ENCODE peak calls at places on chromosomes 12 and 14, in five cellular contexts. One of them, this sample, is unnamed.

GRCh38 chr14:61234215-61234916 is 46.8 kb downstream of the TMEM30B start:
- DNase-seq in ovary: no peak
- DNase-seq in GM20000: no peak
- DNase-seq in psoas muscle: no peak
- DNase-seq in left ventricle myocardium inferior: no peak
- DNase-seq in this sample: no peak

GRCh38 chr12:29153231-29153630 is 4.2 kb downstream of the FAR2 start:
- DNase-seq in psoas muscle: no peak
- DNase-seq in GM20000: no peak
- DNase-seq in left ventricle myocardium inferior: no peak
- DNase-seq in ovary: no peak
- DNase-seq in this sample: no peak

GRCh38 chr14:60002819-60003492 is 83.0 kb downstream of the LRRC9 start:
- DNase-seq in GM20000: no peak
- DNase-seq in psoas muscle: peak
- DNase-seq in ovary: peak
- DNase-seq in left ventricle myocardium inferior: peak
- DNase-seq in this sample: no peak

GRCh38 chr12:132557969-132558856 is 52.2 kb downstream of the LRCOL1 start:
- DNase-seq in GM20000: no peak
- DNase-seq in left ventricle myocardium inferior: no peak
- DNase-seq in psoas muscle: no peak
- DNase-seq in ovary: no peak
- DNase-seq in this sample: peak

GRCh38 chr12:106982229-106982628 is 4.7 kb downstream of the MTERF2 start:
- DNase-seq in ovary: no peak
- DNase-seq in left ventricle myocardium inferior: no peak
- DNase-seq in GM20000: no peak
- DNase-seq in psoas muscle: no peak
- DNase-seq in this sample: no peak

GRCh38 chr12:42473130-42473529 is 116.4 kb downstream of the PRICKLE1 start:
- DNase-seq in ovary: no peak
- DNase-seq in left ventricle myocardium inferior: no peak
- DNase-seq in psoas muscle: no peak
- DNase-seq in GM20000: no peak
- DNase-seq in this sample: no peak

GRCh38 chr12:44847888-44848770 is 28.0 kb downstream of the NELL2 start:
- DNase-seq in GM20000: peak
- DNase-seq in left ventricle myocardium inferior: no peak
- DNase-seq in ovary: no peak
- DNase-seq in psoas muscle: no peak
- DNase-seq in this sample: peak

GRCh38 chr14:74554742-74555362 is 57.2 kb downstream of the LTBP2 start:
- DNase-seq in left ventricle myocardium inferior: no peak
- DNase-seq in GM20000: no peak
- DNase-seq in psoas muscle: peak
- DNase-seq in ovary: no peak
- DNase-seq in this sample: no peak

GRCh38 chr14:104681689-104682074 is 7.7 kb upstream of the INF2 start:
- DNase-seq in left ventricle myocardium inferior: peak
- DNase-seq in ovary: peak
- DNase-seq in GM20000: no peak
- DNase-seq in psoas muscle: peak
- DNase-seq in this sample: no peak

GRCh38 chr12:64679487-64679983 is 69.2 kb downstream of the RASSF3 start:
- DNase-seq in GM20000: no peak
- DNase-seq in ovary: peak
- DNase-seq in left ventricle myocardium inferior: peak
- DNase-seq in psoas muscle: peak
- DNase-seq in this sample: peak

GRCh38 chr12:118374909-118375308 is 1.4 kb upstream of the SUDS3 start:
- DNase-seq in GM20000: no peak
- DNase-seq in psoas muscle: no peak
- DNase-seq in ovary: no peak
- DNase-seq in left ventricle myocardium inferior: no peak
- DNase-seq in this sample: no peak

GRCh38 chr12:53696655-53697321 is 20.9 kb upstream of the ATP5MC2 start:
- DNase-seq in GM20000: no peak
- DNase-seq in psoas muscle: no peak
- DNase-seq in left ventricle myocardium inferior: no peak
- DNase-seq in ovary: no peak
- DNase-seq in this sample: no peak

GRCh38 chr12:98416845-98417244 is 98.5 kb upstream of the TMPO start:
- DNase-seq in GM20000: no peak
- DNase-seq in psoas muscle: no peak
- DNase-seq in ovary: no peak
- DNase-seq in left ventricle myocardium inferior: no peak
- DNase-seq in this sample: no peak

DNA sequence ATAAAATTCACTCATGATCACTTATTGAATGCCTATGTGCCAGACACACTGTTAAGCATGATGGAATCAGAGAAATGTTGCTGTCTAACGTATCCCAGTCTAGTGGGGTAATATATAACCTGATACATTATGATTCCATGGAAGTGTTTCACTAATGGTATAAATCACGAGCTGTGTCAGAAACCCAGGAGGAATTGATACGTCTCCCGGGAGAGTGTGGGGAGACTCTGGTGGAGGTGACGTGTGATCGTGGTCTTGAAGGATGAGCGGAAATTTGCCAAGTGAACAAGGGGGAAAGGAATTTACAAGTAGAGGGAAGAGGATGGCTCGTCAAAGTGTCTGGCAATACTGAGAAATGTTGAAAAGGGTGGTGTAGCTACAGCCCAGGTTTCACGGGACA is 26.4 kb downstream of the MANSC1 start:
- DNase-seq in psoas muscle: no peak
- DNase-seq in GM20000: no peak
- DNase-seq in ovary: no peak
- DNase-seq in left ventricle myocardium inferior: no peak
- DNase-seq in this sample: no peak
- TF ChIP-seq CTCF in psoas muscle: no peak
- TF ChIP-seq CTCF in GM20000: no peak
- TF ChIP-seq CTCF in ovary: no peak
- TF ChIP-seq CTCF in left ventricle myocardium inferior: no peak
- TF ChIP-seq CTCF in this sample: no peak

GRCh38 chr12:49019435-49020317 is 1.1 kb upstream of the PRKAG1 start:
- DNase-seq in psoas muscle: peak
- DNase-seq in ovary: no peak
- DNase-seq in left ventricle myocardium inferior: no peak
- DNase-seq in GM20000: peak
- DNase-seq in this sample: peak
- TF ChIP-seq CTCF in psoas muscle: no peak
- TF ChIP-seq CTCF in ovary: no peak
- TF ChIP-seq CTCF in left ventricle myocardium inferior: no peak
- TF ChIP-seq CTCF in GM20000: peak
- TF ChIP-seq CTCF in this sample: peak

DNA sequence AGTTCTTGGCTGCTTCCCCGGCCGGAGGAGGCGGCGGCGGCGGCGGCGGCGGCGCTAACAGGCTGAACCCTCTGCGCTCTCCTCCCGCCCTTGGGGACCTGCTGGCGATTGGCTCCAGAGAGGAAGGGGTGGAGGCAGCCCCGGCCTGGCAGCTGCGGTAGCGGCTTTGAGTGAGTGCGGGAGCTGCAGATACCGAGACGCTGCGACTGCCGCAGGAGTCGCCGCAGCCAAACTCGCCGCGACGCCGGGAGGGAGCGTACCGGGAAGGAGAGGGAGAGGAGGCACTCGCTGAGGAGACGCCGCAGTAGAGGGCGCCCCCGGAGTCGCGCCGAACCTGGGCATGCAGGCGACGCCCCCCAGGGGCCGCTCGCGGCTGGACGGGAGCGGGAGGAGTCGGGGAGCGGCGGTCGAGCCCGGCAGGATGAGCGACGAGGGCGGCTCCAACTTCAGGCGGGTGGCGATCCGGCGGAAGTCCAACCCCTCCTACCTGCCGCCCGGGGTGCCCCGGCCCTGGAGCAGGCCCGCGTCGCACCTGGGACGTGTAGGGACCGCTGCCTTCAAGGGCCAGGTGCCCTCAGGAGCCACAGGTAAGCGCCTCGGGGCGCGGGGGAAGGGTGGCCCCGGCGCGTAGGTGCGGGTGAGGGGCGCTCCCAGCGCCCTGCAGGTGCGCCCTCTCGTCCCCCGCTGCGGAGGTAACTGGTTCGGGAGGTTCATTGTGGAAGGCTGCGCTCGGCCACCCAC is at the start of gene FGD4:
- DNase-seq in ovary: peak
- DNase-seq in GM20000: peak
- DNase-seq in left ventricle myocardium inferior: peak
- DNase-seq in psoas muscle: peak
- DNase-seq in this sample: peak
- TF ChIP-seq CTCF in ovary: peak
- TF ChIP-seq CTCF in GM20000: peak
- TF ChIP-seq CTCF in left ventricle myocardium inferior: peak
- TF ChIP-seq CTCF in psoas muscle: peak
- TF ChIP-seq CTCF in this sample: peak

DNA sequence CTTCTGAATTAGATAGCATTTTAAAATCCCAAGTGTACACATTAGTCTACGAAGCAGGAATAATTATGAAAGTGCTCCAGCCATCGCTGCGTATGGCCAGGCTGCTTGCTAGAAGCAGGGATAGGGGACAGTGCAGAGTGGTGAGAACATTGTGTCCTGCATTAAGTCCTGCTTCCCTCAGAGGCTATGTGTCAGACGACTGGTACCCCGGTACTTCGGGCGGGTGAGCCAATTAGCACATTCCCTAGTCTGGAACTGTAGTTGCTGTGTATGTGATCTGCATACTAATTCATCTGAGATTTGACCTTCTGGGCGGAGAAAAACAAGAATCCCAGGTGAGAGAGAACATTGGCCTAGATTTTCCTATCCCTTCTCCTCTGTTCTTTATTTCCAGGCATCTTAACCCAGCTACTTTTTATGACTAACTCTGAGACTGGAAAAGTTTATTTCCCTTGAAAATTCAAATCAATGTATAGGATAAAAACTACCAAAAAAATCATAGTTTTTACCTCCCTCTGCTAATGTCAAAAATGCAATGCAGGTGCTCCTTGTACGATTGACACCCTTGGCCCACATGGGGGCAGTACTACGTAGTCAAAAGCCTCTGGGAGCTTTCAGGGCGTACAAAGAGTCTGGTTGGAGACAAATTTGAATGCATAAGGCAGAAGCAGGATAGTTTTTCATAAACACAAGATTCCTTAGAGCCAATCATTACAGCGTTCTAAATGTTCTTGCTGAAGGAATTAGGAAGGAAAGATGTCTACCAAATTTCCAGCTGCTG is 764.3 kb downstream of the NOVA1 start:
- DNase-seq in ovary: no peak
- DNase-seq in left ventricle myocardium inferior: no peak
- DNase-seq in GM20000: no peak
- DNase-seq in psoas muscle: no peak
- DNase-seq in this sample: peak
- TF ChIP-seq CTCF in ovary: no peak
- TF ChIP-seq CTCF in left ventricle myocardium inferior: no peak
- TF ChIP-seq CTCF in GM20000: peak
- TF ChIP-seq CTCF in psoas muscle: no peak
- TF ChIP-seq CTCF in this sample: no peak

GRCh38 chr12:95582230-95583058 is 31.2 kb upstream of the USP44 start:
- DNase-seq in ovary: no peak
- DNase-seq in left ventricle myocardium inferior: no peak
- DNase-seq in GM20000: no peak
- DNase-seq in psoas muscle: no peak
- DNase-seq in this sample: no peak
- TF ChIP-seq CTCF in ovary: peak
- TF ChIP-seq CTCF in left ventricle myocardium inferior: peak
- TF ChIP-seq CTCF in GM20000: no peak
- TF ChIP-seq CTCF in psoas muscle: peak
- TF ChIP-seq CTCF in this sample: no peak

DNA sequence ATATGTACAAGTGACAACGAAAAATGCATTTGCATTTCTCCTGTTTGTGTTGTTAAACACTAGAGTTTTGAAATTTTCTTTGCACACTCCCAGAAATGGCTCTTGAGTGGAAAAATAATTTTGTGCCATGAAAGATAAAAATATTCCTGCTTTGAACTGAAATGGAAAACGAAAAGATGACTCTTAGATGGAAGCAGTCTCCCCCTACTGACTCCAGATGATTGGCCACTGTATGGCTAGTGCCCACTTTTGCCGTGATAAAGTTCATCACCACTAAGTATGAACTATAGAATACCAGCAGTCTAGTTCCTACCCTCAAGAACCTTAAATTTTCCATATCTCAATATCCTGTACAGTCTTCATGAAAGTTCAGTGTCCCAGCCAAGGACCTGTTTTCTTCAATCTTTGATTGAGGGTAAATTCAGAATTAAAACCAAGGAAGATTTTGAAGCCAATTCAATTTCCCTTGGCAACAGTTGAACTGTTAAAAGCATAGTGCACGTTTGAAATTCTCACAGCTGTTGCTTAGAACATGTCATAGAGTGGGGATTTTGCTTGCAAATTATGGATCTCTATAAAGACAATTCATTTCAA is 1.6 kb upstream of the PPP2R5E start:
- DNase-seq in left ventricle myocardium inferior: no peak
- DNase-seq in GM20000: no peak
- DNase-seq in ovary: no peak
- DNase-seq in psoas muscle: no peak
- DNase-seq in this sample: no peak
- TF ChIP-seq CTCF in left ventricle myocardium inferior: peak
- TF ChIP-seq CTCF in GM20000: no peak
- TF ChIP-seq CTCF in ovary: peak
- TF ChIP-seq CTCF in psoas muscle: peak
- TF ChIP-seq CTCF in this sample: no peak

This sample was measured in activated CD8-positive, alpha-beta T cell treated with anti-CD3 and anti-CD28 coated beads for 36 hours.